ENCODE peak calls at places on chromosomes 2 and 18, in seven cellular contexts. Y, J, M, H, E, X and F are unnamed samples.

GRCh38 chr18:47953471-47953931 is 23.0 kb upstream of the SMAD2 start:
- DNase-seq in Y (no peak), J (peak), M (peak), H (no peak), E (peak), X (peak), F (no peak)

GRCh38 chr18:73908323-73908722 is 239.3 kb downstream of the FBXO15 start:
- DNase-seq in Y (no peak), J (peak), M (peak), H (peak), E (no peak), X (no peak), F (peak)

GRCh38 chr2:72129676-72130340 is 17.9 kb downstream of the CYP26B1 start:
- DNase-seq in Y (no peak), J (peak), M (no peak), H (no peak), E (peak), X (no peak), F (no peak)

GRCh38 chr18:42255908-42256765 is 301.1 kb downstream of the PIK3C3 start:
- DNase-seq in Y (no peak), J (peak), M (no peak), H (no peak), E (no peak), X (no peak), F (no peak)

GRCh38 chr2:113822087-113822805 is 65.8 kb upstream of the SLC35F5 start:
- DNase-seq in Y (no peak), J (no peak), M (no peak), H (no peak), E (no peak), X (no peak), F (no peak)

GRCh38 chr18:45320724-45321123 is 294.6 kb upstream of the SLC14A2 start:
- DNase-seq in Y (no peak), J (no peak), M (peak), H (no peak), E (no peak), X (no peak), F (no peak)

GRCh38 chr2:239156516-239157265 is 244.1 kb downstream of the HDAC4 start:
- DNase-seq in Y (peak), J (no peak), M (no peak), H (no peak), E (no peak), X (no peak), F (no peak)

GRCh38 chr18:27656167-27656778 is 471.2 kb upstream of the CHST9 start:
- DNase-seq in Y (no peak), J (peak), M (peak), H (no peak), E (no peak), X (no peak), F (no peak)

GRCh38 chr2:241234962-241235361 is 46.5 kb downstream of the ANO7 start:
- DNase-seq in Y (no peak), J (no peak), M (no peak), H (no peak), E (no peak), X (no peak), F (no peak)

GRCh38 chr2:223528036-223528435 is 74.1 kb downstream of the SCG2 start:
- DNase-seq in Y (no peak), J (peak), M (no peak), H (no peak), E (no peak), X (no peak), F (no peak)

GRCh38 chr2:18889565-18890332 is 300.4 kb upstream of the NT5C1B start:
- DNase-seq in Y (no peak), J (no peak), M (no peak), H (no peak), E (no peak), X (no peak), F (no peak)